ENCODE peak calls at places on chromosomes 16 and 17, in four cellular contexts. H is H1, X is neuronal stem cell, I is H9. D is an unnamed sample.
A peak's percentile ranks its signal among the peaks of the same experiment; 100 is the strongest.

GRCh38 chr17:9926150-9926804 is 21.2 kb upstream of the RCVRN start:
- DNase-seq in H (no peak), X (no peak), I (no peak), D (no peak)

GRCh38 chr17:19299214-19299747 is 62.1 kb downstream of the EPN2 start:
- DNase-seq in X (no peak), H (no peak), I (no peak), D (no peak)

GRCh38 chr17:72705905-72706395 is 386.5 kb downstream of the SLC39A11 start:
- DNase-seq in X (no peak), I (no peak), H (no peak), D (no peak)

GRCh38 chr16:75482434-75483205 is 12.6 kb downstream of the CHST6 start:
- DNase-seq in I (no peak), H (no peak), X (no peak), D (no peak)

GRCh38 chr17:19461139-19461538 is 50.1 kb downstream of the RNF112 start:
- DNase-seq in X (no peak), I (peak; percentile 85), H (peak; percentile 67), D (peak; percentile 83)

GRCh38 chr16:88617268-88618031 is 20.9 kb upstream of the IL17C start:
- DNase-seq in I (no peak), X (no peak), H (no peak), D (peak; percentile 63)

GRCh38 chr17:3810019-3810418 is 9.0 kb upstream of the ITGAE start:
- DNase-seq in I (no peak), H (no peak), X (no peak), D (no peak)

GRCh38 chr17:16258916-16259315 is 41.9 kb downstream of the PIGL start:
- DNase-seq in X (no peak), H (no peak), I (no peak), D (no peak)

GRCh38 chr17:82231562-82232321 is 2.9 kb downstream of the SLC16A3 start:
- DNase-seq in H (peak; percentile 85), I (peak; percentile 90), X (no peak), D (peak; percentile 87)

GRCh38 chr17:19744922-19745757 is 3.0 kb downstream of the ALDH3A1 start:
- DNase-seq in H (peak; percentile 100), I (peak; percentile 98), X (peak; percentile 89), D (peak; percentile 93)

GRCh38 chr16:1946495-1947368 is 3.7 kb upstream of the MSRB1 start:
- DNase-seq in X (no peak), H (no peak), I (no peak), D (no peak)

GRCh38 chr17:78184311-78184710 is 2.5 kb downstream of the TK1 start:
- DNase-seq in I (no peak), X (no peak), H (no peak), D (no peak)

GRCh38 chr17:43962479-43962878 is 8.7 kb upstream of the PYY start:
- DNase-seq in X (no peak), I (no peak), H (no peak), D (no peak)

GRCh38 chr17:17800504-17801021 is 36.2 kb downstream of the SREBF1 start:
- DNase-seq in X (no peak), I (no peak), H (no peak), D (no peak)

GRCh38 chr16:88463411-88463810 is 10.3 kb downstream of the ZFPM1 start:
- DNase-seq in H (no peak), X (no peak), I (no peak), D (no peak)

GRCh38 chr16:66116163-66116792 is 250.2 kb upstream of the CDH5 start:
- DNase-seq in I (no peak), H (no peak), X (no peak), D (no peak)

GRCh38 chr17:42509409-42509808 is 26.6 kb upstream of the NAGLU start:
- DNase-seq in I (no peak), X (no peak), H (no peak), D (no peak)

GRCh38 chr16:56425439-56425832 is at the start of gene AMFR:
- DNase-seq in H (peak; percentile 71), X (peak; percentile 78), I (peak; percentile 66), D (peak; percentile 88)

GRCh38 chr16:24075929-24076716 is 180.0 kb upstream of the CACNG3 start:
- DNase-seq in H (no peak), X (no peak), I (peak; percentile 41), D (peak; percentile 93)

GRCh38 chr16:64152010-64152767 is 969.7 kb downstream of the CDH11 start:
- DNase-seq in H (no peak), X (no peak), I (no peak), D (no peak)

GRCh38 chr17:9268546-9268945 is 247.2 kb downstream of the NTN1 start:
- DNase-seq in H (no peak), I (no peak), X (no peak), D (no peak)

GRCh38 chr17:57705921-57706695 is 39.0 kb downstream of the CCDC182 start:
- DNase-seq in I (no peak), X (no peak), H (peak; percentile 35), D (no peak)

GRCh38 chr16:86704516-86704915 is 126.2 kb downstream of the FOXL1 start:
- DNase-seq in I (no peak), X (no peak), H (no peak), D (no peak)

GRCh38 chr16:79601092-79601977 is 798 bp upstream of the MAF start:
- DNase-seq in I (peak; percentile 38), H (no peak), X (peak; percentile 45), D (peak; percentile 58)

GRCh38 chr16:69410285-69410990 is 14.0 kb upstream of the CYB5B start:
- DNase-seq in X (no peak), I (no peak), H (no peak), D (no peak)

GRCh38 chr17:78559749-78560368 is 17.3 kb downstream of the DNAH17 start:
- DNase-seq in I (peak; percentile 83), H (peak; percentile 86), X (no peak), D (peak; percentile 75)

GRCh38 chr16:87407511-87408112 is 15.5 kb downstream of the MAP1LC3B start:
- DNase-seq in I (no peak), X (no peak), H (no peak), D (no peak)

GRCh38 chr16:85668676-85669424 is 19.9 kb downstream of the GINS2 start:
- DNase-seq in H (no peak), X (no peak), I (no peak), D (no peak)

GRCh38 chr16:84455031-84455430 is 49.4 kb downstream of the MEAK7 start:
- DNase-seq in H (no peak), I (peak; percentile 7), X (no peak), D (no peak)

GRCh38 chr16:30802971-30803370 is 16.0 kb upstream of the ZNF629 start:
- DNase-seq in X (no peak), I (no peak), H (no peak), D (no peak)

GRCh38 chr17:61770043-61770442 is 93.3 kb downstream of the BRIP1 start:
- DNase-seq in H (no peak), X (no peak), I (no peak), D (peak; percentile 7)

GRCh38 chr17:61770752-61771533 is 92.4 kb downstream of the BRIP1 start:
- DNase-seq in X (no peak), H (no peak), I (no peak), D (no peak)

GRCh38 chr17:61775364-61775763 is 88.0 kb downstream of the BRIP1 start:
- DNase-seq in I (no peak), H (no peak), X (no peak), D (no peak)

GRCh38 chr17:61774724-61775123 is 88.6 kb downstream of the BRIP1 start:
- DNase-seq in X (no peak), I (no peak), H (no peak), D (no peak)
- H2AK5ac ChIP-seq in X (no peak overlapping the region), I (no peak overlapping the region), H (no peak overlapping the region), D (no peak overlapping the region)

GRCh38 chr17:2175294-2175628 is 120.4 kb downstream of the HIC1 start:
- DNase-seq in H (no peak), X (no peak), I (no peak), D (no peak)
- H3K18ac ChIP-seq in H (no peak overlapping the region), X (no peak overlapping the region), I (no peak overlapping the region), D (no peak overlapping the region)

GRCh38 chr16:49588061-49588460 is 214.5 kb downstream of the C16orf78 start:
- DNase-seq in X (no peak), I (peak; percentile 7), H (peak; percentile 38), D (no peak)

GRCh38 chr16:49587511-49587910 is 213.9 kb downstream of the C16orf78 start:
- DNase-seq in X (no peak), I (peak; percentile 17), H (no peak), D (no peak)

GRCh38 chr16:49590166-49590871 is 216.7 kb downstream of the C16orf78 start:
- DNase-seq in X (no peak), H (peak; percentile 42), I (peak; percentile 17), D (no peak)

GRCh38 chr16:49588729-49589384 is 215.3 kb downstream of the C16orf78 start:
- DNase-seq in I (peak; percentile 23), H (peak; percentile 53), X (no peak), D (peak; percentile 65)

DNA sequence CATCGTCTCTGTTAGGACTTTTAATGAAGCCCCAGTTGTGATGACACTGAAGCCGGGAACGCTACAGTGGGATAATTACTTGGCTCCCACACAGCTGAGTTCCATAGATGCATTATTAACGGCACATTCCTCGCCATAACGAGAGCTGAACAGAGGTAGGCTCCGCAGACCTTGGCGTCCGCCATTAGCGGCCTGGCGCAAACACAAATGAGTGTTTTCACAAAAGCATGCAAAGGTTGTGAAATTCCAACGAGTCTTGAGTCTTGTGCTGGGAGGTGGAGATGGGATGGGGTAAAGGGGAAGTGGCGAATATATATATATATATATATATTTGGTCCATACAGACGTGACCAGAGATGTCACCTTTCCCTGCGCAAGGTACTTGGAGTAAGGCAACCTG is 216.1 kb downstream of the C16orf78 start:
- DNase-seq in X (peak; percentile 35), H (peak; percentile 26), I (peak; percentile 10), D (no peak)
- H3K27ac ChIP-seq in X (peak overlapping the region; percentile 65), H (peak overlapping the region; percentile 30), I (no peak overlapping the region), D (no peak overlapping the region)

GRCh38 chr17:11485336-11485735 is 112.9 kb upstream of the DNAH9 start:
- DNase-seq in X (no peak), I (no peak), H (peak; percentile 34), D (no peak)

GRCh38 chr17:11485802-11486421 is 112.4 kb upstream of the DNAH9 start:
- DNase-seq in I (no peak), H (peak; percentile 37), X (no peak), D (no peak)

GRCh38 chr17:11488407-11488806 is 109.9 kb upstream of the DNAH9 start:
- DNase-seq in I (no peak), X (no peak), H (no peak), D (no peak)

GRCh38 chr17:11487469-11487868 is 110.8 kb upstream of the DNAH9 start:
- DNase-seq in X (peak; percentile 53), H (peak; percentile 16), I (no peak), D (peak; percentile 76)

GRCh38 chr17:11486726-11487310 is 111.5 kb upstream of the DNAH9 start:
- DNase-seq in I (no peak), X (no peak), H (peak; percentile 34), D (no peak)
- H2AK5ac ChIP-seq in I (no peak overlapping the region), X (no peak overlapping the region), H (no peak overlapping the region), D (no peak overlapping the region)

D was measured in mesendoderm.